ENCODE peak calls at places on chromosomes 3 and 15, in ten cellular contexts. R is lung; F is PC-3; H is HCT116; O is aorta; Y is neuronal stem cell; D is GM23248; T is tibial nerve; K is astrocyte; M is CD8-positive, alpha-beta memory T cell. V is an unnamed sample. For H3K9me3, the result is how much of the 10 kb centered on the place peaks cover.

GRCh38 chr3:25084016-25084415 is 344.0 kb upstream of the RARB start:
- DNase-seq in M (no peak), F (no peak), R (no peak), O (no peak), H (no peak), Y (no peak), T (no peak), K (no peak), D (no peak), V (no peak)

GRCh38 chr3:106457278-106458210 is 588.7 kb upstream of the CBLB start:
- DNase-seq in O (peak), R (no peak), H (no peak), M (no peak), Y (no peak), K (peak), T (peak), D (peak), F (peak), V (no peak)

GRCh38 chr15:101048191-101049011 is 129.2 kb downstream of the LRRK1 start:
- DNase-seq in D (no peak), K (no peak), Y (no peak), H (no peak), M (no peak), O (peak), T (no peak), R (peak), F (no peak), V (no peak)

GRCh38 chr3:194521514-194522260 is 34.9 kb upstream of the ATP13A3 start:
- DNase-seq in K (peak), F (peak), Y (no peak), M (no peak), T (no peak), H (no peak), O (no peak), R (no peak), D (peak), V (no peak)

GRCh38 chr3:14377838-14378169 is 24.6 kb upstream of the SLC6A6 start:
- DNase-seq in O (peak), Y (no peak), R (peak), K (no peak), H (no peak), D (no peak), T (no peak), F (no peak), M (peak), V (no peak)

GRCh38 chr3:13482106-13482690 is 2.1 kb downstream of the HDAC11 start:
- DNase-seq in M (no peak), T (no peak), F (no peak), Y (no peak), D (no peak), R (no peak), H (no peak), O (peak), K (no peak), V (no peak)

GRCh38 chr3:84008623-84009022 is 950.2 kb upstream of the CADM2 start:
- DNase-seq in H (no peak), F (peak), D (no peak), K (no peak), Y (no peak), T (no peak), M (no peak), R (no peak), O (no peak), V (no peak)

GRCh38 chr3:85148056-85148455 is 189.3 kb downstream of the CADM2 start:
- DNase-seq in K (no peak), D (no peak), T (no peak), R (no peak), M (no peak), H (no peak), Y (no peak), F (no peak), O (no peak), V (no peak)

GRCh38 chr15:87570186-87570585 is 686.4 kb downstream of the NTRK3 start:
- DNase-seq in Y (no peak), O (no peak), F (peak), K (peak), D (no peak), T (no peak), H (no peak), M (no peak), R (no peak), V (no peak)

GRCh38 chr15:66016199-66016598 is 146.9 kb downstream of the RAB11A start:
- DNase-seq in O (no peak), F (no peak), T (no peak), M (no peak), R (no peak), Y (no peak), D (no peak), K (no peak), H (no peak), V (no peak)

GRCh38 chr3:76345878-76346277 is 560.5 kb upstream of the ZNF717 start:
- DNase-seq in F (no peak), D (no peak), Y (no peak), O (no peak), R (no peak), H (no peak), T (no peak), M (no peak), K (no peak), V (peak)
- H3K9me3 ChIP-seq in F (under half), D (under half), Y (under half), O (under half), R (under half), H (under half), T (under half), M (under half), K (under half), V (under half)

DNA sequence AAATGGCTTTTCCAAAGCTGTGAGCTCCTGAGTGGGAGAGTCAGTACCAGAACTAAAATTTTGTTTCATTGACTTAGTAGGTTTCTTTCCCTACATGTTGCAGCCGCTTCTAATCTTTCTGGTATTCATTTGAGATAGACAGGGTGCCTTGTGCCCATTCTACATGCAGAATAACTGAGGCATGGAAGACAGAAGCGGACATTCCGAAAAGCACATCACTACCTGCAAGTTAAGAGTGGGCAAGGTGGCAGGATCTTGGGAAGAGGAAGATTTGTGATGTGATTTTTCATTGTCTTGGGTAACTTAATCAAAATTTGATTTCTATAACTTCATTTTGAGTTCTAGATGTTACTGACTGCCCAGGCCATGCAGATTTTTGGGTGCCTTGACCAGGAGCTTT is 2.0 kb downstream of the MAP2K5 start:
- DNase-seq in M (no peak), D (no peak), O (no peak), K (no peak), R (no peak), Y (no peak), T (no peak), H (no peak), F (no peak), V (no peak)
- H3K9me3 ChIP-seq in M (under half), D (under half), O (under half), K (under half), R (under half), Y (under half), T (under half), H (under half), F (under half), V (under half)

DNA sequence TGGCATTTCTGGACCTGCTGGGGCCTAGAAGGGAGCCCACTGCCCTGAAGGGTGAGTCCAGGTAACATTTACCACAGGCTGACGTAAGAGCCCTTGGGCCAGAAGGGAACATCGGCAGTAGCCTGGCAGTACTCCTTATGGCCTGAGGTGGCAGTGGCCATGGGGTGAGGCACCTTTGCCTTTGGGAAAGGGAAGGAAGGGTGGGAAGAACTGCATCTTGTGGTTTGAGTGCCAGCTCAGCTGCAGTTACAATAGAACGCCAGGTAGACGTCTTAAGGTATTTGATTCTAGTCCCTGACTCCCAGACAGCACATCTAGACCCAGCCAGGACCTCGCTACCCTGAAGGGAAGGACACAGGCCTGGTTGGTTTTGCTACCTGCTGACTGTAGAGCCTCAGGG is 104.9 kb downstream of the SOX14 start:
- DNase-seq in O (no peak), R (no peak), Y (no peak), M (no peak), F (no peak), K (no peak), T (no peak), H (no peak), D (no peak), V (no peak)
- H3K9me3 ChIP-seq in O (under half), R (under half), Y (under half), M (under half), F (under half), K (under half), T (under half), H (under half), D (under half), V (under half)

DNA sequence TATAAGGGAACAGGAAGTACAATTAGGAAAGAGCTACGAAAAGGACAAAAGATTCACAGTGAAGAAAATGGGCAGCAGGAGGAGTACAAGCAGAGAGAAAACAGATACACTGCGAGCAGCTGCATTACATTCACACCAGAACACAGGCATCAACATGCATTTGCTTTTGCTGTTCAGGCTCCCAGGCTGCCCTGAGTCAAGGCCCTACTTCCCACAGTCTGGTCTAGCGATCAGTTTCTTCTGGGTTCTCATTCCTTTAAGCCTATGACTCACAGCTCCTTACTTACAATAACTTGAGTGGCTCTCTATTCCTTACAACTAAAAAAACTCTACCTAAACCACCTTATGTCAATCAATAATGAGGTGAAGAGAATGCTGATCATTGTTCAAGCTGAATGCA is 24.5 kb upstream of the ZNF445 start:
- DNase-seq in O (no peak), F (no peak), M (no peak), H (no peak), R (no peak), K (no peak), Y (no peak), T (no peak), D (no peak), V (no peak)
- H3K9me3 ChIP-seq in O (under half), F (under half), M (under half), H (under half), R (under half), K (under half), Y (half or more), T (under half), D (under half), V (under half)

GRCh38 chr3:160099855-160100254 is 111.2 kb downstream of the IL12A start:
- DNase-seq in R (no peak), D (no peak), K (no peak), M (no peak), O (no peak), T (no peak), Y (no peak), F (no peak), H (no peak), V (no peak)
- H3K9me3 ChIP-seq in R (under half), D (under half), K (under half), M (under half), O (under half), T (under half), Y (under half), F (under half), H (under half), V (under half)

GRCh38 chr15:25172691-25173090 is 217.9 kb downstream of the SNRPN start:
- DNase-seq in R (no peak), M (no peak), O (peak), F (no peak), D (no peak), Y (no peak), T (no peak), H (no peak), K (no peak), V (no peak)
- H3K9me3 ChIP-seq in R (half or more), M (under half), O (under half), F (under half), D (under half), Y (under half), T (under half), H (under half), K (under half), V (under half)

DNA sequence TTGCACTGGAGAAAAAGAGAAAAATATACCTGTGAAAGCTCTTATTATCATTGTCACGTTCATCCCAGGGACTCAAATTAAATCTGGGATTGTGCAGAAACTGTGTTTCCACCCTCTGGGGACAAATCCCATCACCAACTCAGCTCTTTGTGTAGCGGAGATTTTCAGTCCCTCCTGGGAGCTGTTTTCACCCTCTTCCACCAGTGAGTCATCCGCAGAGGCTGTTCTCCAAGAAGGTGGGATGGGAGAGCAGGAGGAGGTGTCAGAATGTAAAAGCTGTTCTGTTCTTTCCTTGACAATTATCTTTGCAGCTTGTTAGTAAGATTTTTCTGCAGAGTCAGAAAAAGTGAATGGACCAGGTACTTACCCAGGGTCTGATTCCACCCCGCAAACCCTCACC is 28.0 kb downstream of the SV2B start:
- DNase-seq in O (no peak), M (no peak), D (no peak), T (no peak), F (no peak), K (no peak), Y (no peak), R (no peak), H (no peak), V (no peak)
- H3K9me3 ChIP-seq in O (under half), M (under half), D (under half), T (under half), F (under half), K (under half), Y (under half), R (under half), H (under half), V (under half)

V was measured in HAP-1.